ENCODE peak calls at places on chromosomes 1 and 21, in five cellular contexts. O is heart left ventricle, S is NB4, M is H54, U is A549. F is an unnamed sample.

GRCh38 chr1:22332166-22332717 is 119.4 kb upstream of the ZBTB40 start:
- DNase-seq in O (no peak), S (no peak), M (no peak), U (no peak), F (no peak)

GRCh38 chr1:111656093-111657017 is 36.8 kb downstream of the RAP1A start:
- DNase-seq in O (no peak), S (peak), M (peak), U (peak), F (peak)

GRCh38 chr1:158035976-158036583 is 42.6 kb downstream of the KIRREL1 start:
- DNase-seq in O (peak), S (peak), M (no peak), U (peak), F (peak)

GRCh38 chr1:151936653-151937052 is 27.3 kb upstream of the THEM4 start:
- DNase-seq in O (no peak), S (no peak), M (no peak), U (peak), F (no peak)

GRCh38 chr1:10429868-10430215 is 391 bp upstream of the CENPS start:
- DNase-seq in O (no peak), S (no peak), M (no peak), U (no peak), F (no peak)

GRCh38 chr1:79792212-79792575 is 785.7 kb upstream of the ADGRL4 start:
- DNase-seq in O (no peak), S (no peak), M (no peak), U (no peak), F (no peak)

GRCh38 chr1:117859901-117860300 is 69.5 kb downstream of the GDAP2 start:
- DNase-seq in O (no peak), S (no peak), M (no peak), U (no peak), F (no peak)

GRCh38 chr1:28553229-28553930 is 495 bp downstream of the TRNAU1AP start:
- DNase-seq in O (peak), S (peak), M (peak), U (no peak), F (peak)

GRCh38 chr1:200409203-200409760 is 554 bp downstream of the ZNF281 start:
- DNase-seq in O (peak), S (peak), M (no peak), U (no peak), F (peak)

GRCh38 chr1:221832151-221832550 is 90.3 kb upstream of the DUSP10 start:
- DNase-seq in O (no peak), S (no peak), M (no peak), U (no peak), F (no peak)

GRCh38 chr21:15682977-15683376 is 46.8 kb upstream of the USP25 start:
- DNase-seq in O (no peak), S (peak), M (no peak), U (no peak), F (no peak)

GRCh38 chr1:84370831-84371394 is 27.4 kb upstream of the DNASE2B start:
- DNase-seq in O (no peak), S (no peak), M (no peak), U (peak), F (no peak)

GRCh38 chr1:84960371-84960770 is 36.5 kb downstream of the MCOLN2 start:
- DNase-seq in O (no peak), S (no peak), M (no peak), U (no peak), F (no peak)

GRCh38 chr1:165896277-165896676 is 68.9 kb downstream of the UCK2 start:
- DNase-seq in O (no peak), S (no peak), M (peak), U (no peak), F (no peak)

GRCh38 chr1:70353641-70354331 is 736 bp downstream of the ANKRD13C start:
- DNase-seq in O (no peak), S (peak), M (peak), U (no peak), F (no peak)

GRCh38 chr1:103058393-103058792 is 49.9 kb downstream of the COL11A1 start:
- DNase-seq in O (no peak), S (no peak), M (no peak), U (no peak), F (no peak)

GRCh38 chr1:180837025-180837424 is 75.7 kb upstream of the KIAA1614 start:
- DNase-seq in O (no peak), S (no peak), M (no peak), U (no peak), F (no peak)

GRCh38 chr1:206687915-206688442 is 3.3 kb downstream of the MAPKAPK2 start:
- DNase-seq in O (no peak), S (peak), M (peak), U (no peak), F (peak)

GRCh38 chr21:45877821-45878469 is 103.6 kb upstream of the COL6A1 start:
- DNase-seq in O (no peak), S (peak), M (peak), U (no peak), F (no peak)

GRCh38 chr1:156797212-156797871 is 19.3 kb downstream of the SH2D2A start:
- DNase-seq in O (no peak), S (peak), M (no peak), U (peak), F (peak)

GRCh38 chr21:45260191-45260795 is 27.4 kb downstream of the POFUT2 start:
- DNase-seq in O (no peak), S (no peak), M (no peak), U (no peak), F (no peak)

GRCh38 chr1:21406659-21407058 is 33.3 kb upstream of the NBPF3 start:
- DNase-seq in O (no peak), S (no peak), M (no peak), U (no peak), F (no peak)

GRCh38 chr1:185536165-185536920 is 197.8 kb upstream of the HMCN1 start:
- DNase-seq in O (no peak), S (no peak), M (no peak), U (no peak), F (no peak)

GRCh38 chr1:1883092-1883858 is 7.6 kb downstream of the GNB1 start:
- DNase-seq in O (no peak), S (no peak), M (no peak), U (no peak), F (no peak)

GRCh38 chr1:183370399-183371058 is 47.7 kb downstream of the NMNAT2 start:
- DNase-seq in O (no peak), S (no peak), M (no peak), U (no peak), F (no peak)

GRCh38 chr1:16125088-16125470 is 30.8 kb downstream of the EPHA2 start:
- DNase-seq in O (no peak), S (no peak), M (no peak), U (no peak), F (no peak)

GRCh38 chr1:39841429-39841828 is 41.9 kb downstream of the TRIT1 start:
- DNase-seq in O (no peak), S (no peak), M (no peak), U (no peak), F (no peak)

GRCh38 chr1:94720091-94720793 is 99.9 kb upstream of the SLC44A3 start:
- DNase-seq in O (no peak), S (peak), M (no peak), U (no peak), F (no peak)

GRCh38 chr1:113784104-113784779 is 25.0 kb upstream of the PHTF1 start:
- DNase-seq in O (no peak), S (peak), M (no peak), U (no peak), F (peak)

GRCh38 chr21:29218749-29219148 is 80.0 kb upstream of the BACH1 start:
- DNase-seq in O (no peak), S (no peak), M (no peak), U (no peak), F (no peak)

GRCh38 chr1:182761396-182762395 is 27.9 kb upstream of the NPL start:
- DNase-seq in O (no peak), S (no peak), M (no peak), U (no peak), F (peak)

GRCh38 chr1:174114788-174115448 is 44.4 kb upstream of the RABGAP1L start:
- DNase-seq in O (no peak), S (peak), M (peak), U (peak), F (peak)

GRCh38 chr1:1318131-1318652 is 6.3 kb downstream of the INTS11 start:
- DNase-seq in O (peak), S (no peak), M (no peak), U (peak), F (peak)

GRCh38 chr1:202710070-202711025 is at the start of gene SYT2:
- DNase-seq in O (peak), S (peak), M (no peak), U (no peak), F (peak)

GRCh38 chr1:207659545-207660148 is 14.7 kb downstream of the CR1L start:
- DNase-seq in O (no peak), S (no peak), M (no peak), U (no peak), F (no peak)

GRCh38 chr1:115076384-115076906 is 12.9 kb downstream of the TSPAN2 start:
- DNase-seq in O (no peak), S (no peak), M (no peak), U (no peak), F (no peak)

GRCh38 chr1:101738475-101738874 is 258.3 kb downstream of the OLFM3 start:
- DNase-seq in O (no peak), S (no peak), M (no peak), U (no peak), F (no peak)

GRCh38 chr1:82782599-82782998 is 981.9 kb downstream of the ADGRL2 start:
- DNase-seq in O (no peak), S (no peak), M (no peak), U (no peak), F (no peak)

GRCh38 chr1:82783025-82783424 is 982.3 kb downstream of the ADGRL2 start:
- DNase-seq in O (no peak), S (no peak), M (no peak), U (no peak), F (no peak)

GRCh38 chr1:82777240-82777639 is 976.5 kb downstream of the ADGRL2 start:
- DNase-seq in O (no peak), S (no peak), M (no peak), U (no peak), F (no peak)

GRCh38 chr1:82775402-82776000 is 974.8 kb downstream of the ADGRL2 start:
- DNase-seq in O (no peak), S (peak), M (peak), U (peak), F (peak)

DNA sequence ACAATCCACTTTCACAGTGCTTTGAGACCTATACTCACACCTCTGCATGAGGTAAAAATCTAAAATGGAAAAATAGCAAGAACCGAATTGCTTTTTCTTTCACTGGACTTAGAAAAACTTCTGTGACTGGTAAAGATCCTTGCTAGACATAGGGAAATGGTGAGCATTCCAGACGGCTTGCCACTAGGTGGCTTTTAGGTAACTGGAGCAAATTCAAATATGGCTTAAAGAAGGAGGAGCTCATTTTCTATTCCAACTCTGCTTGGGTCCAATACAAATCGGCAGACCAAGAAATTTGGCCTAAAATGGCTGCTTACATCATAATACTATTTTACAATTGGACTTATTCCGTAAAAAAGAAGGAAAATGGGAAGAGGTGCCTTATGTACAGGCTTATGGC is 977.9 kb downstream of the ADGRL2 start:
- DNase-seq in O (no peak), S (peak), M (peak), U (peak), F (no peak)
- TF ChIP-seq POLR2A in O (no peak), S (no peak), M (no peak), U (no peak), F (no peak)

GRCh38 chr1:7783826-7784491 is at the start of gene PER3:
- DNase-seq in O (peak), S (peak), M (peak), U (peak), F (peak)
- TF ChIP-seq POLR2A in O (no peak), S (no peak), M (no peak), U (no peak), F (no peak)

DNA sequence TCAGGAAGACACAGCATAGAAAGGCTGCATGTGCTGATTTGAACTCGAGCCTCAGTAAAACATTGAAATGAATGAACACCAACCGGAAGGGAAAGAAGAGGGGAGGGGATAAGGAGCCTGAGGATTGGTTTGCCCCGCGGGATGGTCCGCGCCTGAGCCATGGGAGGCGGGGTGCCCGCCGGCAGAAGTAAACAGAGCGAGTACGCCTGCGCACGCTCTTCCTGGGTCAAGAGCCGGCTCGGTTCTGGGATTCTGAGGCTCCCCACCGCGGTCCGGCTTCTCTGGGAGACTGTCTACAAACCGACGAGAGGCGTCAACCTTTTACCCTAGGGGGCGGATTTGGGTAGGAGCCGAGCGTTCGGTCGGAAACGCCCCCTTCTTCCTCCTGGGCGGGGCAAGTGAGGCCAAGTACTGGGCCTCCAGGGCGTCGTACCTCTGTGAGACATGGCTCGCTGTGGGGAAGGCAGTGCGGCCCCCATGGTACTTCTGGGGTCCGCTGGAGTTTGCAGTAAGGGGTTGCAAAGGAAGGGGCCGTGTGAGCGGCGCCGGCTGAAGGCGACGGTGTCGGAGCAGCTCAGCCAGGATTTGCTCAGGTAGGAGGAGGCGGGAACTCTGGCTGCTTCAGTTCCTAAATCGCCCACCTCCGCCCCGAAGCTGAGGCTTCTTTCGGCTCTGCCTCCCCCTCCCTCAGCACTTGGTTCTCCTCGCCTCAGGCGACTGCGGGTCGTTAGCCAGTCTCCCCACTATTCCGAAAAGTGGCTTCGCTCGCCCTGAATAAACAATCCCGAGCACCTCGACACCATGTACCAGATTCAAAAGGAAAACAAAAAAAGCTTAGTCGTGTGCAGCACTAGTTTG is at the start of gene BTBD8:
- DNase-seq in O (peak), S (peak), M (peak), U (peak), F (peak)
- TF ChIP-seq POLR2A in O (no peak), S (peak), M (peak), U (peak), F (peak)

DNA sequence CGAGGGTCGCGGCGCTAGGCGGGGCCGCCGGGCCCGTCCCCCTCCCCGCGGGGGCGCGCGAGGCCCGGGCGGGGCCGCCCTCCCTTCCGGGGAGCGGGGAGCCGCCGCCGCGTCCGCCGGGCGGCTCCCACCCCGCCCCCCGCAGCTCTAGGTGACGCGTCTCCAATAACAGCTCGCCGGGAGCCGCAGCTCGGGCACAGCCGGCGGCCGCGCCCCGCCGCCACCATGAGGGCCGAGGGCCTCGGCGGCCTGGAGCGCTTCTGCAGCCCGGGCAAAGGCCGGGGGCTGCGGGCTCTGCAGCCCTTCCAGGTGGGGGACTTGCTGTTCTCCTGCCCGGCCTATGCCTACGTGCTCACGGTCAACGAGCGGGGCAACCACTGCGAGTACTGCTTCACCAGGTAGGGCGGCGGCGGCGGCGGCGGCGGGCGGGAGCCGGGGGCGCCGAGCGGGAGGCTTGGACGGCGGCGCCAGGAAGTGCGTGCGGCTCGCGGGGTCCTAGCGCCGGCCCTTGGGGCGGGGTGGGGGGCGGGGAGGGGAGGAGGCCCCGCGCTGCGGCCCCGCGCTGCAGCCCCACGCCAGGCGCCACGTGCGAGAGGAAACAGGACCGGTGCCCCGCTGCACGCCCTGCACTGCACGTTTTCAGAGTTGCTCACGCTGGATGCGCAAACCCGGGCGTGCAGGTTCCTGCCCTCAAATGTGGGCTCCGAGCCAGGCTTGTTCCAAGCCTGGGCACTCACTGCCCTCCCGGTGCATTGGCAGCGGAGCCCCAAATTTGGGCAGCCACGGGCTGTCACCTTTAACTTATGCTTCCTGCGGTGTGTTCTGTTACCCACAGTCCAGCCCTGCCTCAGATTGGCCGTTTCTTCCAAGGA is at the start of gene SMYD2:
- DNase-seq in O (peak), S (peak), M (peak), U (peak), F (peak)
- TF ChIP-seq POLR2A in O (peak), S (peak), M (peak), U (peak), F (peak)

DNA sequence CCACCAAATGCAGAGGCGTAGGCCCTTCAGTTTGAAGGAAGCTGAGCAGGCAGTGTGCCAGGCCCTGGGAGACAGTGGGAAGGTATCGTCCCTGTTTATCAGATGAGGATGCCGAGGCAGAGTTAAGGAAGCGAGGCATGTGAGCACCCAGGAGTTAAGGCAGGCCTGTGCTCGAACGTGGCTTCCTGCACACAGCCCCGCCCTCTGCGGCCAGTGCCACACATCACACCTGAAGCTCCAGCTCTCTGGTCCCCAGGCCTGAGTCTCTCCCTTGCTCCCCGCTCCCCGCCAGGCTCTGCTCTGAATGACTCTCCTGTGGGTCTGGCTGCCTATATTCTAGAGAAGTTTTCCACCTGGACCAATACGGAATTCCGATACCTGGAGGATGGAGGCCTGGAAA is 32.1 kb downstream of the EPHX1 start:
- DNase-seq in O (no peak), S (no peak), M (no peak), U (no peak), F (no peak)
- TF ChIP-seq POLR2A in O (no peak), S (no peak), M (no peak), U (no peak), F (no peak)

GRCh38 chr1:31583082-31583994 is 7.0 kb downstream of the TINAGL1 start:
- DNase-seq in O (peak), S (no peak), M (no peak), U (no peak), F (no peak)
- TF ChIP-seq POLR2A in O (no peak), S (no peak), M (no peak), U (no peak), F (no peak)

DNA sequence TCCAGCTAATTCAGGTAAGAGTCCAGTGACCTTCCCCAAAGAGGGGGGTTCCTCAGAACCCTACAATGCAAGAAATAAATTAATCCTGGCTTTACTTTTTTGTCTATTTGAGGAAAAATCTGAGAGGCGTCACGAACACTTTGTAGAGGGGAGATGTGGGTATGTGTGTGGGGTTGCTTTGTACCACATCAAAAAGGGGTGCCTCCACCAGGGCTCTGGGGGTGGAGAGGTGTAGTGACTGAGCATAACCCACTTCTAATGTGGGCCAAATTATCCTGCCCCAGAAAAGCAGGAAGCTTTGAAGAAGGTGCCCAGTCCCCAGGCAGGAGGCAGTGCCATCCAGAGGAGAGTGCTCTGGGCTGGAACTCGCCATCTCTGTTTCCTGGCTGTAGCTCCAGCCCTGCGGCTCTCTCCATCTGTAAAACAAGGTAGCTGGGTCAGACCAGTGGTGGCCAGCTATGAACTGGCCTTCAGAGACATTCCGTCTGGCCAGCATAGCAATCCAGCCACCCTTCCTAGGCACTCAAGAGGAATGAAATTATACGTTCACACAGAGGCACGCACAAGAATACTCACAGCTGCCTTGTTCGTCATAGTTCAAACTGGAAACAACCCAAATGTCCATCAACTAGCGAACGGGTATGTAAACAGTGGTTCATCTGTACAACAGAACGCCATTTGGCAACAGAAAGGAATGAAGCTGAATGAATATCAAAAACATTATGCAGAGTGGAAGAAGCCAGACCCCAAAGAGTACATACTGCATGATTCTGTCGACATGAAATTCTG is 45.4 kb upstream of the TNFRSF1B start:
- DNase-seq in O (no peak), S (no peak), M (no peak), U (no peak), F (no peak)
- TF ChIP-seq POLR2A in O (no peak), S (no peak), M (no peak), U (no peak), F (no peak)

F was measured in erythroblast.